ENCODE peak calls at places on chromosome 20, in six cellular contexts. P is endothelial cell of umbilical vein, K is right cardiac atrium, H is tibial nerve, B is lower lobe of right lung, U is H9. F is an unnamed sample.
A peak's percentile ranks its signal among the peaks of the same experiment; 100 is the strongest.

GRCh38 chr20:36920334-36920730 is 31.2 kb downstream of the SAMHD1 start:
- DNase-seq in P (no peak), K (no peak), H (no peak), B (no peak), U (no peak), F (no peak)

GRCh38 chr20:19976595-19977372 is 40.4 kb upstream of the NAA20 start:
- DNase-seq in P (peak; percentile 49), K (peak; percentile 70), H (peak; percentile 46), B (peak; percentile 83), U (no peak), F (no peak)

GRCh38 chr20:3995067-3995748 is 20.1 kb downstream of the RNF24 start:
- DNase-seq in P (no peak), K (no peak), H (no peak), B (no peak), U (no peak), F (no peak)

GRCh38 chr20:62025394-62025793 is 40.3 kb downstream of the TAF4 start:
- DNase-seq in P (peak; percentile 1), K (no peak), H (no peak), B (no peak), U (no peak), F (no peak)

GRCh38 chr20:59662856-59663512 is 58.6 kb downstream of the PHACTR3 start:
- DNase-seq in P (no peak), K (no peak), H (no peak), B (no peak), U (no peak), F (no peak)

GRCh38 chr20:61950631-61951010 is 115.1 kb downstream of the TAF4 start:
- DNase-seq in P (no peak), K (no peak), H (no peak), B (no peak), U (no peak), F (no peak)

GRCh38 chr20:20931024-20931423 is 175.1 kb downstream of the LINC00237 start:
- DNase-seq in P (no peak), K (no peak), H (no peak), B (no peak), U (no peak), F (no peak)

GRCh38 chr20:33337119-33337518 is 54.1 kb downstream of the BPIFB1 start:
- DNase-seq in P (no peak), K (no peak), H (no peak), B (no peak), U (no peak), F (no peak)

GRCh38 chr20:59785118-59785959 is 148.1 kb downstream of the SYCP2 start:
- DNase-seq in P (no peak), K (no peak), H (peak; percentile 3), B (no peak), U (peak; percentile 14), F (no peak)

GRCh38 chr20:3505148-3505547 is 34.3 kb downstream of the ATRN start:
- DNase-seq in P (no peak), K (no peak), H (no peak), B (no peak), U (no peak), F (no peak)

DNA sequence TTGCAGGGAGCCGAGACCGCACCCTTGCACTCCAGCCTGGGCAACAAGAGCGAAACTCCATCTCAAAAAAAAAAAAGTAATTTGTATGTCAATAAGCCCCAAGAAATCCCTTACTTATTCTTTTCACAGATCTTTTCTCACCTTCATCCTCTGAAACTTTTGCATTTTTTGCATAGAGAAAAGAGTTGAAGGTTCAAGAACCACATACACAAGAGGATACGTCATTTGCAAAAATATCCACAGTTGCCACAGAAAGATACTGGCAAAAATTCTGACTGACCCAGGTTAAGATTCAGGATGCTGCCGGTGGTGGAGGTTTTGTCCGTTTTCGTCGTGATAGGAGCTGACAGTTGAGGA is 94.5 kb downstream of the ZMYND8 start:
- DNase-seq in P (no peak), K (no peak), H (no peak), B (no peak), U (no peak), F (no peak)
- H3K4me1 ChIP-seq in P (peaks cover 13% of the 10 kb centered on the region), K (peaks cover 13% of the 10 kb centered on the region), H (no peaks in the 10 kb centered on the region), B (peaks cover 27% of the 10 kb centered on the region), U (no peaks in the 10 kb centered on the region), F (no peaks in the 10 kb centered on the region)

DNA sequence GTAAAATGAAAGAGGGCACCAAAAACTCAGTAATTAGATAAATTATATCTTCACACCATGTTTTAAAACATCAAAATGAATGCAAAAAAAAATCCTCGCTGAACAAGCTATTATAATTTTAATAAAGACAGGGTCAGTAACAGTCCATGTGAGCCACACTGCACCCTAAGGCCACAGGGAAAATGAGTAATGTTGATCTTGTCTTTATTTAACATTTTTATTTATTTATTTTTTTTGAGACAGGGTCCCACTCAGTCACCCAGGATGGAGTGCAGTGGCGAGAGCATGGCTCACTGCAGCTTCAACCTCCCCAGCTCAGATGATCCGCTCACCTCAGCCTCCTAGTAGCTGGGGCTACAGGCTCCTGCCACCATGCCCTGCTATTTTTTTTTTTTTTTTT is 8.7 kb upstream of the NFATC2 start:
- DNase-seq in P (no peak), K (no peak), H (no peak), B (no peak), U (no peak), F (no peak)
- H3K4me1 ChIP-seq in P (peaks cover 11% of the 10 kb centered on the region), K (no peaks in the 10 kb centered on the region), H (no peaks in the 10 kb centered on the region), B (no peaks in the 10 kb centered on the region), U (no peaks in the 10 kb centered on the region), F (no peaks in the 10 kb centered on the region)

GRCh38 chr20:25277941-25278521 is 30.1 kb downstream of the PYGB start:
- DNase-seq in P (no peak), K (no peak), H (no peak), B (peak; percentile 27), U (no peak), F (no peak)
- H3K4me1 ChIP-seq in P (no peaks in the 10 kb centered on the region), K (peaks cover 3% of the 10 kb centered on the region), H (no peaks in the 10 kb centered on the region), B (no peaks in the 10 kb centered on the region), U (no peaks in the 10 kb centered on the region), F (no peaks in the 10 kb centered on the region)

GRCh38 chr20:873875-874607 is 40.5 kb downstream of the FAM110A start:
- DNase-seq in P (no peak), K (no peak), H (no peak), B (no peak), U (no peak), F (no peak)

GRCh38 chr20:870758-871157 is 37.2 kb downstream of the FAM110A start:
- DNase-seq in P (no peak), K (no peak), H (no peak), B (no peak), U (no peak), F (no peak)

GRCh38 chr20:872855-873520 is 39.5 kb downstream of the FAM110A start:
- DNase-seq in P (no peak), K (no peak), H (no peak), B (no peak), U (peak; percentile 80), F (no peak)

GRCh38 chr20:871436-871835 is 37.9 kb downstream of the FAM110A start:
- DNase-seq in P (no peak), K (no peak), H (no peak), B (no peak), U (no peak), F (no peak)

DNA sequence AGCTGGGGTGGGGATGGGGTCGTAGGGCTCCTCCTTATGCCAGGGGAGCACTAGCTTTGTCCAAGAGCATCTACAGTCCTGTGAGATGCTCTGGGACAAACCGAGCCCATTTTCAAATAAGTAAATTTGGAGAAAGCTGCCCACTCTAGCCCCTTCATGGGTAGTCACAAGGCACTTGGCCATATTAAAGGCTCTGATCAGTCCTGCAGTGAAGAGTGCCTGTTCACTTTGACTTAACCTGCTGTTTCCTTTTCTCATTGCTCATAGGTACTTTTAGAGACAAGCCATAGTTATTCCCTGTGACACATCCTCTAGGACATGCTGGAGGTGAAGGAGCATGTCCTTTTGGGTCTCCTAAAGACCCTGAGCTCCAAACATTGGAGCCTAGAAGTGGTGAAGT is 38.4 kb downstream of the FAM110A start:
- DNase-seq in P (no peak), K (no peak), H (no peak), B (no peak), U (no peak), F (no peak)
- H3K4me1 ChIP-seq in P (no peaks in the 10 kb centered on the region), K (no peaks in the 10 kb centered on the region), H (no peaks in the 10 kb centered on the region), B (no peaks in the 10 kb centered on the region), U (no peaks in the 10 kb centered on the region), F (no peaks in the 10 kb centered on the region)

DNA sequence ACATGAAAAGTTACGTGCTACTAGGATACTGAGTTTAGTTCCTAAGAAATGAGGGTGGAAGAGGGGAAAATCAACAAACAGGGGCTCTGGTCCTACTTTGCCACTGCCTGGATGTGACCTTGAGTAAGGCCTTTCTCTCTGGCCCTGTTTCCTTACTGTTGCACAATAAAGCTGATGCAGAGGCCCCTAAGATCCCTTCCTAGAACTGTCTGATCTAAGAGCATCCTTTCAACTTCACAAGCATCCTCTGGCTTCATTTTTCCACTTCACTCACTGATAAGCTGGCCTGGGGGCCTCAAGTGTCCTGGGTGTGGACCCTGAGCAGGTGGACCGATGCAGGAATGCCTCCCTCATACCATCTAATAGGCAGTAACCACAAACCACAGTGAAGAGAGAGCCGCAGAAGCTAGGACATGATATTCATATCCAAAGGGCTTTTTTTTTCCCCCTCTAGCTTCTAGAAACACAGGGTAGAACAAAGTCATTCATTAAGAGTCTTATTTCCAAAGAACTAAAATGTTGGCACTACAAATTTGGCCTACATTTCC is 21.5 kb downstream of the FKBP1A start:
- DNase-seq in P (no peak), K (no peak), H (no peak), B (no peak), U (no peak), F (no peak)
- H3K4me1 ChIP-seq in P (peaks cover 69% of the 10 kb centered on the region), K (peaks cover 24% of the 10 kb centered on the region), H (peaks cover 3% of the 10 kb centered on the region), B (peaks cover 73% of the 10 kb centered on the region), U (no peaks in the 10 kb centered on the region), F (no peaks in the 10 kb centered on the region)

GRCh38 chr20:8874437-8874836 is 194.4 kb upstream of the PLCB4 start:
- DNase-seq in P (no peak), K (no peak), H (no peak), B (no peak), U (no peak), F (no peak)
- H3K4me1 ChIP-seq in P (peaks cover 13% of the 10 kb centered on the region), K (no peaks in the 10 kb centered on the region), H (no peaks in the 10 kb centered on the region), B (no peaks in the 10 kb centered on the region), U (no peaks in the 10 kb centered on the region), F (no peaks in the 10 kb centered on the region)

DNA sequence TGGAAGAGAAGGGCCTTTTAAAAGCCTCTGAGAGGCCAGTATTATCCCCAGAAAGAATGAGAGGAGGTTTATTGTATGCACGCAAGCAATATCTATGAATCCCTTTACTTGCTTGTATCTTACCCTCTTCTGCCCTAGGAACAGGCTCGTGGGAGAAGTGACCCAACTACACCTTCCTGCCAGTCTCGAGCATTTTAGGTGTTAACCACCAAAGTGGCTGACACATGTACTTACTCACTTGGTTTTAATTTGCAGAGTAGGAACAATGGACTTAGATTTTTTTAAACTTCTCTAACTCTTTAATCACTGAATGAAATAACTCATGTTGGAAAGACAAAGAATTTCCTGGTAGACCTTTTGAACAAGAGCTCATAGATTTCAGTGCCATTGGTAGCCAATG is 296.9 kb downstream of the PLCB1 start:
- DNase-seq in P (no peak), K (no peak), H (no peak), B (no peak), U (no peak), F (no peak)
- H3K4me1 ChIP-seq in P (peaks cover 8% of the 10 kb centered on the region), K (peaks cover 8% of the 10 kb centered on the region), H (no peaks in the 10 kb centered on the region), B (peaks cover 24% of the 10 kb centered on the region), U (peaks cover 5% of the 10 kb centered on the region), F (no peaks in the 10 kb centered on the region)

GRCh38 chr20:41055679-41056078 is 27.1 kb downstream of the TOP1 start:
- DNase-seq in P (no peak), K (no peak), H (no peak), B (no peak), U (no peak), F (no peak)
- H3K4me1 ChIP-seq in P (peaks cover 49% of the 10 kb centered on the region), K (peaks cover 7% of the 10 kb centered on the region), H (peaks cover 4% of the 10 kb centered on the region), B (peaks cover 83% of the 10 kb centered on the region), U (no peaks in the 10 kb centered on the region), F (peaks cover 16% of the 10 kb centered on the region)